ENCODE peak calls at places on chromosomes 2 and 18, in five cellular contexts. L is fibroblast of lung, R is cardiac muscle cell, Q is epithelial cell of proximal tubule, S is esophagus muscularis mucosa. J is an unnamed sample.

GRCh38 chr2:218744615-218745014 is 34.0 kb downstream of the TTLL4 start:
- DNase-seq in L (no peak), R (no peak), Q (no peak), S (no peak), J (no peak)

GRCh38 chr2:132681766-132682165 is 11.8 kb upstream of the LYPD1 start:
- DNase-seq in L (no peak), R (no peak), Q (no peak), S (no peak), J (no peak)

GRCh38 chr2:191593622-191594416 is 84.1 kb upstream of the NABP1 start:
- DNase-seq in L (no peak), R (no peak), Q (peak), S (no peak), J (no peak)

GRCh38 chr2:189581354-189582139 is 961 bp upstream of the SLC40A1 start:
- DNase-seq in L (no peak), R (no peak), Q (no peak), S (no peak), J (peak)

GRCh38 chr2:173571021-173571821 is 216.5 kb downstream of the CDCA7 start:
- DNase-seq in L (peak), R (peak), Q (no peak), S (no peak), J (no peak)

GRCh38 chr2:241494311-241494908 is 14.0 kb downstream of the STK25 start:
- DNase-seq in L (no peak), R (no peak), Q (no peak), S (no peak), J (no peak)

GRCh38 chr2:149004836-149005235 is 33.7 kb upstream of the LYPD6B start:
- DNase-seq in L (no peak), R (no peak), Q (no peak), S (no peak), J (no peak)

GRCh38 chr2:11482473-11483031 is 16.6 kb upstream of the E2F6 start:
- DNase-seq in L (no peak), R (peak), Q (no peak), S (no peak), J (no peak)

GRCh38 chr2:196783431-196784094 is 15.9 kb downstream of the GTF3C3 start:
- DNase-seq in L (peak), R (no peak), Q (no peak), S (no peak), J (no peak)

GRCh38 chr2:44167311-44167907 is 1.3 kb upstream of the PPM1B start:
- DNase-seq in L (no peak), R (peak), Q (no peak), S (no peak), J (no peak)

GRCh38 chr2:120239488-120240287 is 13.0 kb upstream of the RALB start:
- DNase-seq in L (peak), R (no peak), Q (no peak), S (no peak), J (no peak)

GRCh38 chr2:219876931-219877330 is 249.5 kb downstream of the SLC4A3 start:
- DNase-seq in L (no peak), R (no peak), Q (no peak), S (no peak), J (no peak)

GRCh38 chr2:54680397-54681032 is 42.9 kb upstream of the EML6 start:
- DNase-seq in L (no peak), R (no peak), Q (no peak), S (no peak), J (no peak)

GRCh38 chr2:15069149-15069548 is 436.6 kb downstream of the LRATD1 start:
- DNase-seq in L (peak), R (peak), Q (no peak), S (peak), J (no peak)

GRCh38 chr2:65586516-65586915 is 154.1 kb upstream of the SPRED2 start:
- DNase-seq in L (no peak), R (peak), Q (no peak), S (no peak), J (no peak)

GRCh38 chr2:201448067-201448466 is 3.2 kb downstream of the TRAK2 start:
- DNase-seq in L (no peak), R (no peak), Q (no peak), S (no peak), J (no peak)

GRCh38 chr18:25503567-25504081 is 151.7 kb upstream of the ZNF521 start:
- DNase-seq in L (peak), R (peak), Q (peak), S (no peak), J (no peak)

GRCh38 chr18:67665266-67665665 is 148.7 kb upstream of the DSEL start:
- DNase-seq in L (no peak), R (no peak), Q (peak), S (no peak), J (no peak)

GRCh38 chr2:168550670-168551069 is 94.6 kb downstream of the CERS6 start:
- DNase-seq in L (no peak), R (no peak), Q (no peak), S (no peak), J (peak)

GRCh38 chr2:45256867-45257641 is 247.8 kb upstream of the SIX2 start:
- DNase-seq in L (peak), R (no peak), Q (no peak), S (peak), J (no peak)

GRCh38 chr18:21741511-21742322 is 1.1 kb downstream of the MIB1 start:
- DNase-seq in L (peak), R (peak), Q (no peak), S (no peak), J (no peak)

GRCh38 chr2:54310961-54311360 is 54.9 kb upstream of the TSPYL6 start:
- DNase-seq in L (no peak), R (no peak), Q (no peak), S (no peak), J (no peak)

GRCh38 chr2:176763111-176763510 is 449.5 kb upstream of the HNRNPA3 start:
- DNase-seq in L (no peak), R (no peak), Q (no peak), S (no peak), J (no peak)

GRCh38 chr2:191176801-191177438 is 26.1 kb upstream of the STAT4 start:
- DNase-seq in L (no peak), R (no peak), Q (no peak), S (no peak), J (no peak)

GRCh38 chr2:156116113-156116512 is 216.4 kb downstream of the NR4A2 start:
- DNase-seq in L (no peak), R (no peak), Q (no peak), S (no peak), J (no peak)

GRCh38 chr2:100606740-100607343 is 44.0 kb downstream of the PDCL3 start:
- DNase-seq in L (peak), R (peak), Q (no peak), S (no peak), J (peak)

GRCh38 chr2:108548221-108549003 is 14.1 kb downstream of the LIMS1 start:
- DNase-seq in L (peak), R (no peak), Q (no peak), S (no peak), J (no peak)

GRCh38 chr2:203783496-203784203 is 77.2 kb downstream of the CD28 start:
- DNase-seq in L (peak), R (peak), Q (no peak), S (no peak), J (no peak)

GRCh38 chr18:35201502-35201901 is 39.3 kb upstream of the ZNF397 start:
- DNase-seq in L (no peak), R (no peak), Q (no peak), S (no peak), J (no peak)

GRCh38 chr2:108069515-108070310 is 83.4 kb downstream of the SLC5A7 start:
- DNase-seq in L (no peak), R (no peak), Q (no peak), S (no peak), J (peak)

GRCh38 chr2:3483227-3483985 is 35.9 kb downstream of the ADI1 start:
- DNase-seq in L (peak), R (peak), Q (no peak), S (no peak), J (no peak)

GRCh38 chr2:198098918-198099317 is 294.5 kb downstream of the PLCL1 start:
- DNase-seq in L (no peak), R (no peak), Q (no peak), S (no peak), J (no peak)

GRCh38 chr2:134256961-134257360 is 3.1 kb downstream of the MGAT5 start:
- DNase-seq in L (no peak), R (no peak), Q (no peak), S (no peak), J (peak)
- H3K4me3 ChIP-seq in L (no peak), R (no peak), Q (no peak), S (no peak), J (no peak)

GRCh38 chr2:224038049-224038829 is 847 bp downstream of the SERPINE2 start:
- DNase-seq in L (peak), R (peak), Q (no peak), S (no peak), J (no peak)

GRCh38 chr2:224038830-224039079 is 331 bp downstream of the SERPINE2 start:
- DNase-seq in L (no peak), R (no peak), Q (no peak), S (no peak), J (no peak)

GRCh38 chr2:224039080-224039769 is at the start of gene SERPINE2:
- DNase-seq in L (peak), R (peak), Q (no peak), S (no peak), J (peak)

GRCh38 chr2:224034027-224034426 is 5.1 kb downstream of the SERPINE2 start:
- DNase-seq in L (no peak), R (no peak), Q (no peak), S (no peak), J (no peak)

DNA sequence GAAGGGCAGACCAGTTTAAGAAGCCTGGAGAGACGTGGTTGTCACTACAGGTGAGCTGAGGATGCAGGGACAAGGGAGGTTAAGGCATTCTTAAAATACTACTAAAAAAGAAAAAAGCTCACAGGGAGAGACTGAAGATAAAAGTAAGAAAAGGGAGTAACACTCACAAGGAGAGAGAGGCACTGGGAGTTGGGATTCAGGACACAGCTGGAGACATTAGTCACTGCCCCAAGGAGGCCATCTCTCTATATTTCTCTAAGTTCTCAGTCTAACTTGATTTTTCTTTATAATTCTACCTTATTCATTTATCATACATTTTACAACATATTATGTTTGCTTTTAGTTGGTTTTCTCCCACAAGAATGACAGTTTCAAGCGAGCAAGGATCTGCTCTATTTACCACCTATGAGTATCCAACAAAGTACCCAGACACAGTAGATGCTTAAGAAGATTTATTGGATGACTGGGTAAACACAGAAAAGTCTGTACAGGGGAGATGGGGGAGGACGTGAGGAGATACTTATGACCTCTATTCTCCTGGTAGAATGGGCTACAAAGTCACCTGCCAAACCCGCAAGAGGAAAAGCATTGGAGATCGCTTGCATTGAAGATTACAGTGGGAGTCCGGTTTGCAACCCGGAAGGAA is 2.2 kb downstream of the SERPINE2 start:
- DNase-seq in L (no peak), R (no peak), Q (no peak), S (no peak), J (no peak)
- H3K4me3 ChIP-seq in L (no peak), R (no peak), Q (peak), S (no peak), J (no peak)

DNA sequence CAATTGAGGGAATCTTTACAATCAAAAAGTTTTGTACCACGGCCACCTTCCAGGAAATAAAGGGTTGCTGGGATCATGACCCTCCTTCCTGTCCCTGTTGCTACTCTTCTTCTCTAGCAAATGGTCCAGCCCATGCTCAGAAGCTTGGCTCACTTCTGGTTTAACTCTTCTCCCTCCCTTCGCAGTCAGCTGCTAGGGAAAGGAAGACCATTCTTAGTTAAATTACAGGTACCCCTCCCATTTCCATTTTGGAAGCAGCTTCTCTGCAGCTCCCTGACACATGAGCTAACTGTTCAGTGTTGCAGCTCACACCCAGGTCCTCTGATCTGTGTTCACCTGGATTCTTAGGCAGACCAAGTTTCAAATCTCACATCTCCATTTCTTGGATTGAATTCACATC is 100.3 kb downstream of the DOCK10 start:
- DNase-seq in L (no peak), R (no peak), Q (no peak), S (no peak), J (no peak)
- H3K4me3 ChIP-seq in L (no peak), R (no peak), Q (no peak), S (no peak), J (no peak)

GRCh38 chr18:9852266-9853081 is 33.3 kb upstream of the TXNDC2 start:
- DNase-seq in L (peak), R (no peak), Q (no peak), S (no peak), J (no peak)

GRCh38 chr18:9849407-9849961 is 36.3 kb upstream of the TXNDC2 start:
- DNase-seq in L (no peak), R (no peak), Q (no peak), S (no peak), J (no peak)

GRCh38 chr18:9848170-9848854 is 37.5 kb upstream of the TXNDC2 start:
- DNase-seq in L (no peak), R (no peak), Q (no peak), S (no peak), J (no peak)

GRCh38 chr18:9850297-9850696 is 35.5 kb upstream of the TXNDC2 start:
- DNase-seq in L (no peak), R (no peak), Q (no peak), S (no peak), J (no peak)

GRCh38 chr18:9851511-9851910 is 34.3 kb upstream of the TXNDC2 start:
- DNase-seq in L (peak), R (no peak), Q (no peak), S (no peak), J (no peak)
- H3K4me3 ChIP-seq in L (no peak), R (no peak), Q (no peak), S (no peak), J (no peak)

DNA sequence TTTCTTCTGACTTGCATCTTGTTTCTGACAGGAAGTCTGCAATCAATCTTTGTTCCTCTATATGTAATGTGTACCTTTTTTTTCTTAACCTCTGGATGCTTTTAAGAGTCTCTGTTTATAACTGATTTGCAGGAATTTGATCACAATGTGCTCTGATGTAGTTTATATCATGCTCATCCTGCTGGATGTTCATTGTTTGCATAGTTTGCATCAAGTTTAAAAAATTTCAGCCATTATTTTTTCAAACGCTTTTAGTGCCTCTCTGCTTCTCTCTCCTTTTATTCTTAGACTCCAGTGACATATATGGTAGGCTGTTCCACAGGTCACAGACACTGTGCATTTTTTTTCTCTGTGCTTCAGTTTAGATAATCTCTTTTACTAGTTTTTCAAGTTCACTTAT is 23.9 kb downstream of the RBKS start:
- DNase-seq in L (no peak), R (no peak), Q (no peak), S (no peak), J (no peak)
- H3K4me3 ChIP-seq in L (no peak), R (no peak), Q (no peak), S (no peak), J (no peak)

GRCh38 chr18:3250237-3251107 is 2.9 kb downstream of the MYL12A start:
- DNase-seq in L (peak), R (no peak), Q (no peak), S (no peak), J (no peak)
- H3K4me3 ChIP-seq in L (no peak), R (no peak), Q (peak), S (no peak), J (no peak)

DNA sequence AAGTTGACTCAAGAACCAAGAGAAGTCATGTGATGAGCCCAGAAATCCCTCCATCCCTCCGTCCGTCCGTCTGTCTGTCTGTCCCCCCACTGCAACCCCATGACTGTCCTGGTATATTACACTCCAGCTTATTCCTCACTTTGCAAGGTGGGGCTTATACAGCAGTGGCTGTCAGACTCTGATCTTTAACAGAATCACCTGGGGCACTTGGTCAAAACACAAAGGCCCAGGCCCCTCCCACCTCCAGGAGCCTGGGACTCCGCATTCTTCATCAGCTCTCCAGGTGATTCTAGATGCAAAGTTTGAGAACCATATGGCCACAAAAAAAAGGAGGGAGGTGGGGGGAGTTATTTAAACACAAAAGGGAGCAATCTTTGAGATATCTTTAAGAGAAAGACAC is 61.4 kb downstream of the MYO5B start:
- DNase-seq in L (no peak), R (no peak), Q (no peak), S (no peak), J (no peak)
- H3K4me3 ChIP-seq in L (no peak), R (no peak), Q (no peak), S (no peak), J (no peak)

GRCh38 chr2:40680547-40680946 is 228.7 kb upstream of the SLC8A1 start:
- DNase-seq in L (peak), R (no peak), Q (no peak), S (no peak), J (no peak)
- H3K4me3 ChIP-seq in L (no peak), R (no peak), Q (no peak), S (peak), J (no peak)

J was measured in Jurkat, Clone E6-1.